ENCODE peak calls at places on chromosome 13, in eight cellular contexts. C is SK-N-SH, W is IMR-90, J is H1, Z is A549, E is HCT116, N is K562, X is GM12878. R is an unnamed sample.

GRCh38 chr13:73303858-73304257 is 245.1 kb downstream of the KLF5 start:
- DNase-seq in E (no peak), X (no peak), Z (no peak), N (no peak), C (no peak), W (peak; percentile 75), J (peak; percentile 13), R (no peak)

GRCh38 chr13:113049521-113049941 is 56.1 kb upstream of the F7 start:
- DNase-seq in X (no peak), E (no peak), J (no peak), W (no peak), C (no peak), Z (no peak), N (no peak), R (no peak)

GRCh38 chr13:110155072-110155471 is 151.9 kb downstream of the COL4A1 start:
- DNase-seq in W (no peak), N (no peak), C (no peak), X (no peak), J (no peak), Z (no peak), E (no peak), R (no peak)

GRCh38 chr13:32947886-32948285 is 68.3 kb upstream of the KL start:
- DNase-seq in W (no peak), N (no peak), X (no peak), J (no peak), Z (no peak), E (no peak), C (peak; percentile 69), R (no peak)

GRCh38 chr13:40987606-40988280 is 31.4 kb downstream of the ELF1 start:
- DNase-seq in W (peak; percentile 61), C (no peak), J (no peak), Z (no peak), N (no peak), X (no peak), E (no peak), R (no peak)

GRCh38 chr13:45799451-45799850 is 52.1 kb downstream of the SIAH3 start:
- DNase-seq in X (no peak), J (no peak), Z (no peak), E (no peak), W (no peak), C (no peak), N (no peak), R (no peak)

GRCh38 chr13:20709369-20709768 is 5.9 kb downstream of the IL17D start:
- DNase-seq in Z (no peak), N (no peak), C (no peak), X (no peak), J (no peak), W (no peak), E (no peak), R (no peak)

GRCh38 chr13:58619396-58620113 is 988.0 kb downstream of the PCDH17 start:
- DNase-seq in J (no peak), X (no peak), Z (no peak), W (no peak), E (no peak), C (peak; percentile 60), N (no peak), R (no peak)

GRCh38 chr13:27783111-27783510 is 9.2 kb upstream of the GSX1 start:
- DNase-seq in E (no peak), W (peak; percentile 8), C (no peak), N (no peak), J (no peak), Z (no peak), X (no peak), R (peak; percentile 14)

GRCh38 chr13:32501058-32501457 is 37.5 kb downstream of the N4BP2L2 start:
- DNase-seq in C (no peak), J (no peak), N (no peak), Z (no peak), E (no peak), X (no peak), W (peak; percentile 7), R (no peak)

GRCh38 chr13:97986841-97987240 is 33.4 kb downstream of the IPO5 start:
- DNase-seq in E (no peak), J (no peak), N (no peak), Z (no peak), W (no peak), X (peak; percentile 32), C (no peak), R (no peak)

GRCh38 chr13:32142115-32142514 is 110.5 kb downstream of the FRY start:
- DNase-seq in C (no peak), W (no peak), X (no peak), N (no peak), E (no peak), Z (no peak), J (no peak), R (no peak)

GRCh38 chr13:47747901-47748300 is 253.2 kb downstream of the SUCLA2 start:
- DNase-seq in Z (no peak), X (no peak), E (no peak), N (no peak), W (no peak), C (no peak), J (no peak), R (no peak)

GRCh38 chr13:40433577-40433976 is 232.9 kb downstream of the FOXO1 start:
- DNase-seq in C (no peak), N (no peak), J (no peak), W (no peak), X (no peak), Z (no peak), E (no peak), R (no peak)

GRCh38 chr13:45417790-45418534 is at the start of gene SLC25A30:
- DNase-seq in X (peak; percentile 51), Z (peak; percentile 76), N (peak; percentile 78), J (peak; percentile 76), W (peak; percentile 80), C (peak; percentile 94), E (peak; percentile 91), R (peak; percentile 90)

GRCh38 chr13:32911506-32911905 is 104.7 kb upstream of the KL start:
- DNase-seq in J (peak; percentile 15), E (peak; percentile 60), N (no peak), W (peak; percentile 57), Z (peak; percentile 35), C (peak; percentile 43), X (no peak), R (peak; percentile 36)

GRCh38 chr13:112416647-112417046 is 40.5 kb downstream of the SPACA7 start:
- DNase-seq in E (no peak), X (no peak), N (no peak), Z (no peak), J (no peak), W (no peak), C (no peak), R (no peak)

GRCh38 chr13:111373486-111373885 is 53.0 kb downstream of the TEX29 start:
- DNase-seq in Z (no peak), W (no peak), C (no peak), E (no peak), N (no peak), J (no peak), X (no peak), R (no peak)

DNA sequence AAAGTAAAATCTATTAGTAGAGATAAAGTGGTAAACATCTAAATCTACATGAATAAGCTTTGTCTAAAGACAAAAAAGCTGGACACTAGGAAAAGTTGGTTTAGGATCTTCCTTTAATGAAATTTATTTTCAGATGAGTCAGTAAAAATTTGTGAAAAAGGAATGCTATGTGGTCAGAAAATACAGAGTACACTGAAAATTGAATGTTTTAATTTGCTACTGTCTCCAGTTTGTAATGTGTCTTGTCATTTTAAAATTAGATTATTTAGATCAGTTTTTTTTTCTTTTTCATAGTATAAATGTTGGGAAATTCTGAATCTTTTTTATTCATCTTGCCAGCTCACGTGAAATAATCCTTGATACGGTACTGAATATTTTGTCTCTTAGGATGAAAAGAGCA is 56.9 kb downstream of the SLITRK6 start:
- DNase-seq in J (no peak), X (no peak), W (no peak), N (no peak), C (no peak), Z (no peak), E (no peak), R (no peak)
- TF ChIP-seq RAD21 in J (no peak), X (no peak), W (no peak), N (no peak), C (no peak), Z (no peak), E (no peak), R (no peak)

GRCh38 chr13:108427355-108427754 is 157.8 kb downstream of the TNFSF13B start:
- DNase-seq in C (no peak), N (no peak), J (no peak), X (no peak), E (no peak), W (no peak), Z (no peak), R (no peak)

GRCh38 chr13:108419768-108420167 is 150.2 kb downstream of the TNFSF13B start:
- DNase-seq in E (no peak), Z (no peak), X (no peak), C (no peak), N (no peak), W (no peak), J (no peak), R (no peak)

GRCh38 chr13:108426893-108427292 is 157.4 kb downstream of the TNFSF13B start:
- DNase-seq in X (no peak), E (no peak), N (no peak), J (no peak), W (no peak), Z (no peak), C (no peak), R (no peak)

GRCh38 chr13:108428691-108429090 is 159.2 kb downstream of the TNFSF13B start:
- DNase-seq in J (no peak), X (no peak), W (no peak), C (no peak), N (no peak), E (no peak), Z (no peak), R (no peak)

GRCh38 chr13:108425056-108425455 is 155.5 kb downstream of the TNFSF13B start:
- DNase-seq in X (no peak), J (no peak), E (no peak), Z (no peak), W (no peak), C (no peak), N (no peak), R (no peak)
- TF ChIP-seq RAD21 in X (no peak), J (no peak), E (no peak), Z (no peak), W (no peak), C (no peak), N (no peak), R (no peak)

DNA sequence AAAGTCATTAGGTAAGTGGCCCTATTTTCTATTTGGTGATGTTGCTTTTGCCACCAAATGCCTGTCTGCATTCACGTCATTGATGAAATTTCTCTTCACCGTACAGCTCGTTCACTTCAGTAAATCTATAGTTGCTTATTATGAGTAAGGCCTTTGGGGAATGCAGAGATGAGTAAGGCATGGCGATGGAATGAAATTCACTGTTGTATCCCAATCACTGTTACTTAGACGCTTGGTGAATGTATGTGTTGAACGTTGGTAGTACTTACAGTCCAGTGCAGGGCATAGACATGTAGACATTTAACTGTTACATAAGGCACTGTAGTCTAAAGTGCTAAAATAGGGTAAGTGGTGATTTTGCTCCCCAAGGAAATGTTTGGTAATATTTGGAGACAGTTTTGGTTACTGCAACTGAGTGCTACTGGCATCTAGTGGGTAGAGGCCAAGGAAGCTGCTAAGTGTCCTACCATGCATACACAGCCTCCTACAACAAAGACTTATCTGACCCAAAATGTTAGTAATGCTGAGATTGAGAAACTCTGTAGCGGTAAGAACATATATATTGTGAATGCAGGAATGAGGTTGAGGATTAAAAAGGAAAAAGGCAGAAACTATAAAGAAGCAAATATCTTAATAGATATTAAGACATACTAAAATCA is 5.8 kb downstream of the AKAP11 start:
- DNase-seq in E (no peak), J (no peak), N (no peak), C (no peak), X (no peak), W (peak; percentile 21), Z (no peak), R (no peak)
- TF ChIP-seq RAD21 in E (no peak), J (no peak), N (no peak), C (no peak), X (no peak), W (no peak), Z (no peak), R (no peak)

GRCh38 chr13:36531746-36532486 is 99.6 kb downstream of the CCNA1 start:
- DNase-seq in E (no peak), J (no peak), Z (no peak), W (no peak), X (no peak), C (no peak), N (no peak), R (no peak)
- TF ChIP-seq RAD21 in E (no peak), J (no peak), Z (no peak), W (no peak), X (no peak), C (no peak), N (no peak), R (no peak)